ENCODE peak calls at places on chromosome 9, in seven cellular contexts. G, Z, S, I, Y, A and P are unnamed samples.

GRCh38 chr9:459491-460444 is 245.1 kb downstream of the DOCK8 start:
- DNase-seq in I (no peak), A (no peak), Y (no peak), Z (no peak), G (no peak), S (no peak), P (no peak)

GRCh38 chr9:74867483-74867882 is 20.2 kb downstream of the TRPM6 start:
- DNase-seq in Y (no peak), S (no peak), I (no peak), Z (no peak), G (no peak), A (no peak), P (no peak)

GRCh38 chr9:26210338-26210851 is 532.2 kb upstream of the TUSC1 start:
- DNase-seq in S (no peak), Z (no peak), A (peak), I (peak), G (no peak), Y (no peak), P (no peak)

GRCh38 chr9:125296843-125297372 is 35.3 kb downstream of the GAPVD1 start:
- DNase-seq in G (no peak), I (no peak), Y (peak), A (peak), S (no peak), Z (no peak), P (no peak)

GRCh38 chr9:21695874-21696341 is 106.5 kb upstream of the MTAP start:
- DNase-seq in Y (no peak), Z (no peak), G (no peak), S (no peak), A (no peak), I (no peak), P (no peak)

GRCh38 chr9:38440511-38440910 is 16.3 kb upstream of the IGFBPL1 start:
- DNase-seq in S (no peak), Z (no peak), Y (no peak), I (no peak), A (no peak), G (no peak), P (no peak)

GRCh38 chr9:129351642-129352151 is 173.6 kb upstream of the IER5L start:
- DNase-seq in S (peak), Y (no peak), G (peak), Z (no peak), I (no peak), A (no peak), P (no peak)

GRCh38 chr9:125550216-125550614 is 156.8 kb downstream of the MAPKAP1 start:
- DNase-seq in Z (no peak), G (no peak), Y (no peak), I (peak), S (no peak), A (peak), P (no peak)

GRCh38 chr9:130973686-130974281 is 34.7 kb upstream of the FIBCD1 start:
- DNase-seq in A (no peak), G (no peak), I (no peak), Y (no peak), S (no peak), Z (no peak), P (no peak)

GRCh38 chr9:101727621-101728524 is 10.6 kb downstream of the GRIN3A start:
- DNase-seq in I (peak), G (no peak), Z (no peak), Y (peak), A (no peak), S (peak), P (peak)

GRCh38 chr9:4435197-4435596 is 55.1 kb upstream of the SLC1A1 start:
- DNase-seq in S (no peak), Y (no peak), Z (no peak), A (peak), I (peak), G (no peak), P (peak)

GRCh38 chr9:129500863-129501770 is 119.8 kb downstream of the C9orf50 start:
- DNase-seq in Z (no peak), Y (no peak), A (no peak), S (no peak), I (no peak), G (no peak), P (no peak)

GRCh38 chr9:5529683-5530221 is 19.4 kb downstream of the PDCD1LG2 start:
- DNase-seq in Z (no peak), I (peak), G (no peak), A (peak), S (no peak), Y (peak), P (no peak)

GRCh38 chr9:96137666-96138429 is 164.1 kb downstream of the HSD17B3 start:
- DNase-seq in G (peak), S (no peak), Y (no peak), A (peak), I (peak), Z (no peak), P (no peak)

GRCh38 chr9:12794024-12794799 is 19.4 kb downstream of the LURAP1L start:
- DNase-seq in S (no peak), Z (no peak), A (no peak), G (no peak), I (peak), Y (no peak), P (no peak)

GRCh38 chr9:70355801-70356200 is 58.7 kb downstream of the KLF9 start:
- DNase-seq in Z (no peak), A (no peak), I (no peak), G (no peak), Y (no peak), S (no peak), P (no peak)

GRCh38 chr9:129832957-129833356 is 2.1 kb downstream of the C9orf78 start:
- DNase-seq in Y (no peak), G (no peak), S (no peak), I (peak), A (no peak), Z (no peak), P (no peak)

GRCh38 chr9:130343445-130343918 is 77.9 kb downstream of the HMCN2 start:
- DNase-seq in I (no peak), Z (peak), A (no peak), G (peak), Y (no peak), S (peak), P (peak)

GRCh38 chr9:131394464-131395026 is 659 bp downstream of the PRRC2B start:
- DNase-seq in Z (peak), Y (no peak), A (no peak), G (peak), I (no peak), S (peak), P (peak)

DNA sequence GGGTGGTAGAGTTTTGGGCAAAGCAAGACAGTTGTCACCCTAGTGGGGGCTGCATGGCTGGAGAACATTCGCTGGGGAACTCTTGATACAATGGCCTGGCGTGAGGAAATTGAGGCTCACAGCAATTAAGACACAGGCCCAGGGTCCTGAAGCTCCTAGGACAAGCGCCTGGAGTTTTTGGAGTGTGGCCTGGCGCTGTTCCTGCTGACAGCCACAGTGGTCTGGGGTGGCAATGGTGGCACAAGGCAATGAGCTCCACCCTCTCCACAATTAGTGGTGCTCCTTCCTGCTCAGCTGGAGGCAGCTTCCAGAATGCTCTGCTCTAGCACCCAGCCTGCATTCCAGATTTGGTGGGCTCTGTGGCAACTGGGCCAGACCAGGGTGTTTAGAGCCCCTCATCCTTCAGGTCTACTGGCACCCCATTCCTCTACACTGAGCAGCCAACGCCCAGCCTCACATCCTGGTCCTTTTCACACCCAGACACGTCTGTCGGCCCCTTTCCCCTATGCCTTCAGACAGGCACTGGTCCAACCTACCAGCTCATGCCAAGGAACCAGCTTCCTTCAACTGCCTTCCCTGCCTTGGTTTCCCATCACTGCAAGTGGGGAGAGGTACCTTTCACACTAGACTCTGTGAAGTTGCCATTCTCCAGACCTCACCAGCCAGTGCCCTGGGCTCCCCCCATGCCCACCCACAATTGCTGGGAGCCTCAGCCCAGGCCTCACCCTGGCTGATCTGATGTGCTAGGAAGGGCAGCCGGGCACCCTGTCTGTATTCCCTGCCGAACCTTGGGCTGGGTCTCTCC is 138.1 kb upstream of the COL5A1 start:
- DNase-seq in Z (peak), G (peak), A (peak), I (no peak), Y (no peak), S (no peak), P (no peak)
- H3K27ac ChIP-seq in Z (no peak), G (no peak), A (peak), I (peak), Y (no peak), S (no peak), P (peak)

DNA sequence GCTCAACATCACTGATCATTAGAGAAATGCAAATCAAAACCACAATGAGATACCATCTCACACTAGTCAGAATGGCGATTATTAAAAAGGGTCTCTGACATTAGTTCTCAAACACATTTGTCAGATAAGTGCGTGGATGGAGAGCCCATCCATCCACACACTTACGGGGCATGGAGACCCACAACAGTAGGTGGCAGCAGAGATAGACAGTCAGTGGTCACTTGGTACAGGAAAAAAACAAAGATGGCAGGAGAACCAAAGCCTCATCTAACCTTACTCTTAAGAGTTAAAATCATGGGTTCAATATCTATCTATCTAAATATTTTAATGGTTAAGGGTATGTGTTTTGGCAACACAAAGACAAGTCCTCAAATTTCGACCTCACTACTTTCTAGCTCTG is 1378.7 kb upstream of the C9orf72 start:
- DNase-seq in Y (peak), I (no peak), S (no peak), Z (no peak), G (no peak), A (no peak), P (no peak)
- TF ChIP-seq CTCF in Y (peak), I (no peak), S (peak), Z (no peak), G (no peak), A (peak), P (peak)

GRCh38 chr9:27425827-27426716 is 98.0 kb upstream of the IFNK start:
- DNase-seq in Y (peak), G (no peak), S (no peak), I (no peak), Z (no peak), A (no peak), P (no peak)
- H3K27ac ChIP-seq in Y (peak), G (no peak), S (peak), I (no peak), Z (no peak), A (no peak), P (peak)

DNA sequence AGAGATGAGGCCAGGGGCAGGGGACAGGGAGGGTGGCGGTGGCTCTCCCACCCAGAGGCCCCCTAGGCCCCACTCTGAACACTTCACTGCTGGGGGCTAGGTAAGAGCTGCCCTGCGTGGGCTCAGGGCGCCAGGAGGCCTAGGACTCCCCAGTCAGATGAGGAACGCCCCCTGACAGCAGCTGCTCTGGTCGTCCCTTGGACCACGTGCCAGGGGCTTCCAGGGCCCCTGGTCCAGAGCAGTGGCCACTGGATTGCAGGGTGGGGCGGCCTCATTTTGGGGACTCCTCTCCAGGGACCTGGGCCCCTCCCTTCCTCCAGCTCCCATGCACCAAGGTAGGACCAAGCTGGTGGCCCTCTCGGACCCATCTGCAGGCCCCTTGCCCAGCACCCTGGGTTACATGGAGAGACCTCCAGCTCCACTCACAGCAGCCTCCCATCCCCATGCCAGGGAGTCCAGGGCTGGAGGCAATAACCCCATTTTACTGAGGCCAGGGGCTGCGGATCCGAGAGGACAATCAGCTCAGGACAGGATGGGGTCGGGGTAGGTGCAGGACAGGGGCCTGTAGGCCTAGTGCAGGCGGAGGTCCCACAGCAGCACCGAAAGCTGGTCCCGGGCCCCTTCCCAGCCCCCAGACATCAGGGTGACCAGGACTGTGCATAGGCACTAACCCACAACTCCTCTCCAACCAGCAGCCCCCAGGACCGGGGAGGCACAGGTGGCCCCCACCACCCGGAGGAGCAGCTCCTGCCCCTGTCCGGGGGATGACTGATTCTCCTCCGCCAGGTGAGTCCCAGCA is 1.5 kb downstream of the EGFL7 start:
- DNase-seq in Z (no peak), S (no peak), G (no peak), A (no peak), I (no peak), Y (no peak), P (no peak)
- TF ChIP-seq CTCF in Z (no peak), S (no peak), G (no peak), A (no peak), I (no peak), Y (no peak), P (no peak)

DNA sequence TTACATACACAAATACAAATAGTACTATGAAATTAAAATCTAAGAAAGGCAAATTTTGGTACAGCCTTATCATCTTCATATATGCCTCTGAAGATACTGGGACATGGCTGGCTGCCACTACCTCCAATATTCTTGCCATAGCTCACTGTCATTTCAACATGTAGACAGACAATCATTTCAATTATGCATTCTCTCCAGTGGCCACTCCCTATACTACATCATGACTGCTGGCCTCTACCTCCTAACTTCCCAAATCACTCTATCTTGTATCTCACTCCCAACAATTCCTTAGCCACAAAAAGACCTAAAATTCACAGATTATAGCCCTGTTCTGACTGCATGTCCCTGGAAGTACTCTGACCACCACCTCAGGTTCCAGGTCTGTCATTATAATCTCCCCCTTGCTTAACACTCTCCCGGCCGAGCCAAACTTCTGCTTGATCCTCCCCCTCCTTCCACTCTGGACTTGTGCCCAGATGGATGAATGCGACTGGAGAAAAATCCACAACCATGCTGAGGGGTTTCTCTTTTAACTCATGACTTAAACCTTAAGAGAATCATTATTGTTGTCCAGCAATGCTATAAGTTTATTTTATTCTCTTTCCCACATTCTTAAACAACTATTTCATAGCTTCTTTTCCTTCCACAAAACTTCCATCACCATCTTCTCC is 225.3 kb upstream of the TLE4 start:
- DNase-seq in Z (no peak), S (no peak), Y (no peak), A (peak), G (no peak), I (peak), P (no peak)
- H3K27ac ChIP-seq in Z (no peak), S (no peak), Y (no peak), A (no peak), G (no peak), I (no peak), P (no peak)

DNA sequence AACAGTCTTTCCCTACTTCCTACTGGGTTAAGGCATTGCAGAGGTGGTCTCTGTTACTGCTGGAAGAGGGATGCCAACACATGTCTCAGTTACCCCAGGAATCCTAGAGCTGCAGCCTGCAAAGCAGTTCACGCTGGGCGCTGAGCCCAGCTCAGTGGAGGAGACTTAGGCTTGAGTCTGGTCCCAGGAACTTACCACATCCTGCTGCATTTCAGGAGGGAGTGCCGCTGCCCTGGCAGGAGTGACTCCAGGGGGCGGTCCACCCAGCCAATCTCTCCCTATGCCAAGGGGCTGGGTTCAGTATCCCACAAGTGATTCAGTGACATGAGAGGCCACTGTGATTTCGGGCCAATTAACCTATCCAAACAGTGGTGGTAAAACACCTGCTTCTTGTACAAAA is 7.6 kb downstream of the TTC16 start:
- DNase-seq in Y (peak), I (peak), G (no peak), A (peak), S (no peak), Z (no peak), P (no peak)
- TF ChIP-seq CTCF in Y (no peak), I (no peak), G (no peak), A (peak), S (no peak), Z (no peak), P (no peak)

DNA sequence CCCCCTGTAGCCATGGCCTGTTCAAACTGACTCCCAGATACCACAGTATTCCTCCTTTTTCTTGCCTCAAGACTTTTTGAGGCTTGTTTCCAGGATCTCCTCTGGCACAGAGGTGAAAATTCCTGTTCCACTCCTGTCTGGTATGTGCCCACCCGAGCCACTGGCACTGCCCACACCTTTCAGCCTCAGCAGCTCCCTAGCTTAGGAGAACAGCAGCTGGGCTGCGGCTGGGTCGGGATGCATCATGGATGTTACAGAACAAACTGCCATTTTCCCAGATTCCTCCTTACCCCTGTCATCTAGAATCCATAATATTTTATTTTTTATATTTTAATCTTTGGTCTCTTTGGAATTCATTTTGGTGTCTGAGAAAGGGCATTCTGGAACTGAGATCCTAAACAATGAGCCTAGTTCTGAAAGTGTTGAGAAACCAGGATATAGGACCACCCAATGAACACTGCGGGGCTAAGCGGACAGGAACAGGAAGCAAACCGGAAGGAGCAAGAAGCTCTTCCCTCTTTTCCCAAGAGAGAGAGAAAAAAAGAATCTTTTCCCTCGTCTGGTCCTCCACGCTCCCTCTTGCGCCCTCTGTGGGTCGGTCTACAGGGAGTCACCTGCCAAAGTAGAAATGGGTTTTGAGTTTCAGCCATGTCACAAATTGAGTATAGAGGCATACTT is 12.5 kb downstream of the OR2S2 start:
- DNase-seq in Y (peak), S (peak), I (peak), Z (peak), G (peak), A (peak), P (peak)
- H3K27ac ChIP-seq in Y (no peak), S (no peak), I (peak), Z (peak), G (peak), A (no peak), P (peak)